ENCODE peak calls at places on chromosomes 6 and 20, in four cellular contexts. D is mucosa of descending colon; S is CD8-positive, alpha-beta memory T cell; B is WTC11. J is an unnamed sample.

GRCh38 chr20:9025643-9026042 is 43.2 kb upstream of the PLCB4 start:
- DNase-seq in D (no peak), S (no peak), B (no peak), J (no peak)

GRCh38 chr6:147234685-147235084 is 30.5 kb downstream of the STXBP5 start:
- DNase-seq in D (no peak), S (no peak), B (no peak), J (no peak)

GRCh38 chr6:42368156-42368555 is 83.6 kb downstream of the TRERF1 start:
- DNase-seq in D (no peak), S (peak; percentile 22), B (no peak), J (no peak)

GRCh38 chr6:121851056-121851455 is 415.6 kb downstream of the GJA1 start:
- DNase-seq in D (no peak), S (no peak), B (peak; percentile 45), J (no peak)

GRCh38 chr6:6684365-6684833 is 95.9 kb downstream of the LY86 start:
- DNase-seq in D (no peak), S (no peak), B (no peak), J (no peak)

GRCh38 chr6:36320475-36320874 is 16.2 kb downstream of the BNIP5 start:
- DNase-seq in D (peak; percentile 69), S (no peak), B (no peak), J (no peak)

GRCh38 chr20:43955244-43956191 is 40.9 kb downstream of the TOX2 start:
- DNase-seq in D (no peak), S (peak; percentile 8), B (no peak), J (peak; percentile 58)

GRCh38 chr20:59743767-59744485 is 139.6 kb downstream of the PHACTR3 start:
- DNase-seq in D (peak; percentile 32), S (no peak), B (peak; percentile 54), J (no peak)

GRCh38 chr20:35757098-35757705 is 14.6 kb upstream of the PHF20 start:
- DNase-seq in D (no peak), S (no peak), B (no peak), J (no peak)

GRCh38 chr20:6851136-6851535 is 83.7 kb downstream of the BMP2 start:
- DNase-seq in D (no peak), S (no peak), B (no peak), J (no peak)

GRCh38 chr6:138086573-138087196 is 20.5 kb downstream of the PERP start:
- DNase-seq in D (no peak), S (no peak), B (peak; percentile 17), J (peak; percentile 87)

GRCh38 chr20:40890635-40891034 is 138.0 kb upstream of the TOP1 start:
- DNase-seq in D (no peak), S (no peak), B (no peak), J (no peak)

GRCh38 chr6:148846778-148847761 is 100.2 kb downstream of the UST start:
- DNase-seq in D (no peak), S (no peak), B (no peak), J (no peak)